ENCODE peak calls at places on chromosome 12, in ten cellular contexts. One of them, this sample, is unnamed.
A peak's percentile ranks its signal among the peaks of the same experiment; 100 is the strongest.

GRCh38 chr12:118964988-118965387 is 16.4 kb upstream of the SRRM4 start:
- DNase-seq in stimulated activated naive CD4-positive, alpha-beta T cell: no peak
- DNase-seq in cardiac fibroblast: no peak
- DNase-seq in MM.1S: no peak
- DNase-seq in stimulated activated CD4-positive, alpha-beta T cell treated with anti-CD3 and anti-CD28 coated beads, Interleukin-4, amount 100 ng/mL, for 4 hours: no peak
- DNase-seq in astrocyte of the cerebellum: no peak
- DNase-seq in activated B cell treated with CpG ODN at 0.5 μM for 24 hours: no peak
- DNase-seq in substantia nigra: no peak
- DNase-seq in HT1080: no peak
- DNase-seq in AG20443: no peak
- DNase-seq in this sample: no peak

GRCh38 chr12:1936406-1937320 is 18.2 kb upstream of the CACNA2D4 start:
- DNase-seq in stimulated activated naive CD4-positive, alpha-beta T cell: no peak
- DNase-seq in cardiac fibroblast: peak; percentile 50
- DNase-seq in MM.1S: no peak
- DNase-seq in stimulated activated CD4-positive, alpha-beta T cell treated with anti-CD3 and anti-CD28 coated beads, Interleukin-4, amount 100 ng/mL, for 4 hours: no peak
- DNase-seq in astrocyte of the cerebellum: peak; percentile 40
- DNase-seq in activated B cell treated with CpG ODN at 0.5 μM for 24 hours: no peak
- DNase-seq in substantia nigra: peak; percentile 68
- DNase-seq in HT1080: peak; percentile 61
- DNase-seq in AG20443: peak; percentile 60
- DNase-seq in this sample: peak; percentile 58

GRCh38 chr12:13982010-13982409 is 608 bp upstream of the GRIN2B start:
- DNase-seq in stimulated activated naive CD4-positive, alpha-beta T cell: no peak
- DNase-seq in cardiac fibroblast: no peak
- DNase-seq in MM.1S: no peak
- DNase-seq in stimulated activated CD4-positive, alpha-beta T cell treated with anti-CD3 and anti-CD28 coated beads, Interleukin-4, amount 100 ng/mL, for 4 hours: no peak
- DNase-seq in astrocyte of the cerebellum: no peak
- DNase-seq in activated B cell treated with CpG ODN at 0.5 μM for 24 hours: no peak
- DNase-seq in substantia nigra: no peak
- DNase-seq in HT1080: no peak
- DNase-seq in AG20443: no peak
- DNase-seq in this sample: no peak

GRCh38 chr12:89073027-89073398 is 279.3 kb downstream of the DUSP6 start:
- DNase-seq in stimulated activated naive CD4-positive, alpha-beta T cell: no peak
- DNase-seq in cardiac fibroblast: peak; percentile 43
- DNase-seq in MM.1S: no peak
- DNase-seq in stimulated activated CD4-positive, alpha-beta T cell treated with anti-CD3 and anti-CD28 coated beads, Interleukin-4, amount 100 ng/mL, for 4 hours: no peak
- DNase-seq in astrocyte of the cerebellum: no peak
- DNase-seq in activated B cell treated with CpG ODN at 0.5 μM for 24 hours: no peak
- DNase-seq in substantia nigra: no peak
- DNase-seq in HT1080: peak; percentile 73
- DNase-seq in AG20443: peak; percentile 51
- DNase-seq in this sample: peak; percentile 53

GRCh38 chr12:96862326-96862725 is 44.7 kb upstream of the NEDD1 start:
- DNase-seq in stimulated activated naive CD4-positive, alpha-beta T cell: no peak
- DNase-seq in cardiac fibroblast: no peak
- DNase-seq in MM.1S: no peak
- DNase-seq in stimulated activated CD4-positive, alpha-beta T cell treated with anti-CD3 and anti-CD28 coated beads, Interleukin-4, amount 100 ng/mL, for 4 hours: no peak
- DNase-seq in astrocyte of the cerebellum: no peak
- DNase-seq in activated B cell treated with CpG ODN at 0.5 μM for 24 hours: no peak
- DNase-seq in substantia nigra: no peak
- DNase-seq in HT1080: no peak
- DNase-seq in AG20443: no peak
- DNase-seq in this sample: no peak

GRCh38 chr12:20629414-20630156 is 65.5 kb upstream of the SLCO1C1 start:
- DNase-seq in stimulated activated naive CD4-positive, alpha-beta T cell: no peak
- DNase-seq in cardiac fibroblast: peak; percentile 79
- DNase-seq in MM.1S: peak; percentile 73
- DNase-seq in stimulated activated CD4-positive, alpha-beta T cell treated with anti-CD3 and anti-CD28 coated beads, Interleukin-4, amount 100 ng/mL, for 4 hours: no peak
- DNase-seq in astrocyte of the cerebellum: peak; percentile 46
- DNase-seq in activated B cell treated with CpG ODN at 0.5 μM for 24 hours: no peak
- DNase-seq in substantia nigra: no peak
- DNase-seq in HT1080: peak; percentile 71
- DNase-seq in AG20443: peak; percentile 38
- DNase-seq in this sample: peak; percentile 71

GRCh38 chr12:23824358-23824757 is 125.1 kb downstream of the SOX5 start:
- DNase-seq in stimulated activated naive CD4-positive, alpha-beta T cell: no peak
- DNase-seq in cardiac fibroblast: no peak
- DNase-seq in MM.1S: no peak
- DNase-seq in stimulated activated CD4-positive, alpha-beta T cell treated with anti-CD3 and anti-CD28 coated beads, Interleukin-4, amount 100 ng/mL, for 4 hours: no peak
- DNase-seq in astrocyte of the cerebellum: no peak
- DNase-seq in activated B cell treated with CpG ODN at 0.5 μM for 24 hours: no peak
- DNase-seq in substantia nigra: no peak
- DNase-seq in HT1080: no peak
- DNase-seq in AG20443: no peak
- DNase-seq in this sample: no peak

GRCh38 chr12:19191563-19191962 is 62.0 kb downstream of the PLEKHA5 start:
- DNase-seq in stimulated activated naive CD4-positive, alpha-beta T cell: no peak
- DNase-seq in cardiac fibroblast: no peak
- DNase-seq in MM.1S: no peak
- DNase-seq in stimulated activated CD4-positive, alpha-beta T cell treated with anti-CD3 and anti-CD28 coated beads, Interleukin-4, amount 100 ng/mL, for 4 hours: no peak
- DNase-seq in astrocyte of the cerebellum: no peak
- DNase-seq in activated B cell treated with CpG ODN at 0.5 μM for 24 hours: no peak
- DNase-seq in substantia nigra: no peak
- DNase-seq in HT1080: no peak
- DNase-seq in AG20443: no peak
- DNase-seq in this sample: no peak

GRCh38 chr12:11652351-11653040 is 3.0 kb downstream of the ETV6 start:
- DNase-seq in stimulated activated naive CD4-positive, alpha-beta T cell: peak; percentile 34
- DNase-seq in cardiac fibroblast: peak; percentile 74
- DNase-seq in MM.1S: no peak
- DNase-seq in stimulated activated CD4-positive, alpha-beta T cell treated with anti-CD3 and anti-CD28 coated beads, Interleukin-4, amount 100 ng/mL, for 4 hours: no peak
- DNase-seq in astrocyte of the cerebellum: no peak
- DNase-seq in activated B cell treated with CpG ODN at 0.5 μM for 24 hours: no peak
- DNase-seq in substantia nigra: no peak
- DNase-seq in HT1080: peak; percentile 57
- DNase-seq in AG20443: peak; percentile 47
- DNase-seq in this sample: peak; percentile 38

GRCh38 chr12:54716284-54716683 is 68.1 kb upstream of the DCD start:
- DNase-seq in stimulated activated naive CD4-positive, alpha-beta T cell: no peak
- DNase-seq in cardiac fibroblast: peak; percentile 4
- DNase-seq in MM.1S: no peak
- DNase-seq in stimulated activated CD4-positive, alpha-beta T cell treated with anti-CD3 and anti-CD28 coated beads, Interleukin-4, amount 100 ng/mL, for 4 hours: no peak
- DNase-seq in astrocyte of the cerebellum: no peak
- DNase-seq in activated B cell treated with CpG ODN at 0.5 μM for 24 hours: no peak
- DNase-seq in substantia nigra: no peak
- DNase-seq in HT1080: no peak
- DNase-seq in AG20443: no peak
- DNase-seq in this sample: no peak

GRCh38 chr12:110585231-110585799 is 2.2 kb upstream of the PPTC7 start:
- DNase-seq in stimulated activated naive CD4-positive, alpha-beta T cell: peak; percentile 48
- DNase-seq in cardiac fibroblast: no peak
- DNase-seq in MM.1S: no peak
- DNase-seq in stimulated activated CD4-positive, alpha-beta T cell treated with anti-CD3 and anti-CD28 coated beads, Interleukin-4, amount 100 ng/mL, for 4 hours: peak; percentile 18
- DNase-seq in astrocyte of the cerebellum: no peak
- DNase-seq in activated B cell treated with CpG ODN at 0.5 μM for 24 hours: no peak
- DNase-seq in substantia nigra: no peak
- DNase-seq in HT1080: peak; percentile 19
- DNase-seq in AG20443: peak; percentile 20
- DNase-seq in this sample: peak; percentile 47